ENCODE peak calls at places on chromosome 18, in nine cellular contexts. P is neural progenitor cell, Z is GM12865, J is tibial artery, K is cardiac fibroblast, L is esophagus squamous epithelium, A is HFF-Myc, F is GM20000, V is GM23338. I is an unnamed sample.
A peak's percentile ranks its signal among the peaks of the same experiment; 100 is the strongest.

GRCh38 chr18:9707381-9708056 is 582 bp upstream of the RAB31 start:
- DNase-seq in P (no peak), Z (peak; percentile 43), J (peak; percentile 73), K (peak; percentile 42), L (no peak), A (no peak), F (no peak), V (peak; percentile 24), I (no peak)

GRCh38 chr18:52236134-52236533 is 103.9 kb upstream of the DCC start:
- DNase-seq in P (no peak), Z (no peak), J (no peak), K (peak; percentile 57), L (no peak), A (no peak), F (no peak), V (no peak), I (no peak)

GRCh38 chr18:29321561-29321960 is 1144.6 kb upstream of the CDH2 start:
- DNase-seq in P (no peak), Z (no peak), J (no peak), K (no peak), L (no peak), A (no peak), F (no peak), V (no peak), I (no peak)

GRCh38 chr18:42801706-42802105 is 313.8 kb downstream of the RIT2 start:
- DNase-seq in P (no peak), Z (no peak), J (no peak), K (peak; percentile 72), L (no peak), A (no peak), F (no peak), V (no peak), I (no peak)

GRCh38 chr18:28729321-28729720 is 552.4 kb upstream of the CDH2 start:
- DNase-seq in P (no peak), Z (no peak), J (no peak), K (no peak), L (no peak), A (no peak), F (no peak), V (no peak), I (no peak)

GRCh38 chr18:37567061-37567993 is 1.7 kb upstream of the CELF4 start:
- DNase-seq in P (peak; percentile 37), Z (no peak), J (no peak), K (no peak), L (no peak), A (no peak), F (peak; percentile 45), V (peak; percentile 28), I (peak; percentile 40)

GRCh38 chr18:58161659-58162058 is 117.6 kb downstream of the NEDD4L start:
- DNase-seq in P (peak; percentile 39), Z (no peak), J (no peak), K (peak; percentile 30), L (no peak), A (no peak), F (no peak), V (peak; percentile 86), I (no peak)

GRCh38 chr18:12336251-12336650 is 28.2 kb downstream of the TUBB6 start:
- DNase-seq in P (peak; percentile 20), Z (no peak), J (no peak), K (no peak), L (no peak), A (no peak), F (no peak), V (peak; percentile 95), I (no peak)

GRCh38 chr18:30245756-30246515 is 796.6 kb downstream of the DSC3 start:
- DNase-seq in P (no peak), Z (no peak), J (no peak), K (no peak), L (no peak), A (no peak), F (no peak), V (no peak), I (no peak)

GRCh38 chr18:58671941-58672565 is 788 bp downstream of the MALT1 start:
- DNase-seq in P (no peak), Z (peak; percentile 63), J (no peak), K (peak; percentile 42), L (peak; percentile 7), A (no peak), F (no peak), V (peak; percentile 73), I (peak; percentile 55)

GRCh38 chr18:44725300-44726096 is 44.8 kb downstream of the SETBP1 start:
- DNase-seq in P (no peak), Z (peak; percentile 77), J (no peak), K (peak; percentile 65), L (no peak), A (no peak), F (peak; percentile 56), V (no peak), I (no peak)

GRCh38 chr18:11071300-11071699 is 78.1 kb downstream of the PIEZO2 start:
- DNase-seq in P (no peak), Z (no peak), J (no peak), K (no peak), L (no peak), A (no peak), F (no peak), V (no peak), I (no peak)

GRCh38 chr18:59388180-59388579 is 29.1 kb upstream of the LMAN1 start:
- DNase-seq in P (peak; percentile 26), Z (no peak), J (no peak), K (no peak), L (no peak), A (no peak), F (no peak), V (no peak), I (no peak)

GRCh38 chr18:28422577-28422976 is 245.6 kb upstream of the CDH2 start:
- DNase-seq in P (no peak), Z (no peak), J (no peak), K (no peak), L (no peak), A (no peak), F (no peak), V (no peak), I (no peak)

GRCh38 chr18:37176307-37176934 is 347.5 kb downstream of the KIAA1328 start:
- DNase-seq in P (no peak), Z (no peak), J (no peak), K (no peak), L (no peak), A (no peak), F (no peak), V (peak; percentile 51), I (no peak)

GRCh38 chr18:68445131-68445530 is 269.8 kb downstream of the TMX3 start:
- DNase-seq in P (no peak), Z (no peak), J (no peak), K (no peak), L (no peak), A (no peak), F (no peak), V (no peak), I (no peak)

GRCh38 chr18:68445668-68446426 is 269.1 kb downstream of the TMX3 start:
- DNase-seq in P (no peak), Z (no peak), J (no peak), K (no peak), L (no peak), A (no peak), F (no peak), V (no peak), I (no peak)

GRCh38 chr18:68449292-68449691 is 265.6 kb downstream of the TMX3 start:
- DNase-seq in P (no peak), Z (no peak), J (no peak), K (peak; percentile 82), L (no peak), A (peak; percentile 46), F (no peak), V (no peak), I (no peak)

GRCh38 chr18:68448736-68449135 is 266.2 kb downstream of the TMX3 start:
- DNase-seq in P (no peak), Z (no peak), J (no peak), K (peak; percentile 45), L (no peak), A (no peak), F (no peak), V (no peak), I (no peak)

DNA sequence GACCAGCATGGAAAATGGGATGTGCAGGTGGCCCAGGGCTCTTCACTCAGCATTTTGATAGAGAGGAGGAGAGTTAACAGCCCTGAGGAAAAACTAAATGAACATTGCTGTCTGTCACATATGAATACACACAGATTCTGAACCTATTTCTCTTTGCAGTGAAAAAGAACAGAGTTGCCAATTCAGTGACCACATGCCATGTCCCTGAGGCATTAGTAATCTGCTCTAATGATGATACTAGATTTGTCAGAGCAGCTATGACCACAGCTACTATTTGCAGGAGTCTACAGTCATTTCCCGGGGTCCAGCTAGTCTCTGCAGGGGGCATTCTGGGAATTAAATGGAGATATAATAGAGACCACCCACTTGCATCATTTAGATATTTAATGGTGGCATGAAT is 267.6 kb downstream of the TMX3 start:
- DNase-seq in P (no peak), Z (no peak), J (no peak), K (no peak), L (no peak), A (no peak), F (no peak), V (no peak), I (no peak)
- TF ChIP-seq CTCF in P (no peak), Z (no peak), J (no peak), K (no peak), L (no peak), A (no peak), F (no peak), V (no peak), I (no peak)

GRCh38 chr18:7382631-7383335 is 151.9 kb downstream of the LRRC30 start:
- DNase-seq in P (no peak), Z (no peak), J (no peak), K (no peak), L (no peak), A (no peak), F (no peak), V (no peak), I (no peak)
- TF ChIP-seq CTCF in P (no peak), Z (no peak), J (no peak), K (no peak), L (no peak), A (no peak), F (no peak), V (no peak), I (no peak)

DNA sequence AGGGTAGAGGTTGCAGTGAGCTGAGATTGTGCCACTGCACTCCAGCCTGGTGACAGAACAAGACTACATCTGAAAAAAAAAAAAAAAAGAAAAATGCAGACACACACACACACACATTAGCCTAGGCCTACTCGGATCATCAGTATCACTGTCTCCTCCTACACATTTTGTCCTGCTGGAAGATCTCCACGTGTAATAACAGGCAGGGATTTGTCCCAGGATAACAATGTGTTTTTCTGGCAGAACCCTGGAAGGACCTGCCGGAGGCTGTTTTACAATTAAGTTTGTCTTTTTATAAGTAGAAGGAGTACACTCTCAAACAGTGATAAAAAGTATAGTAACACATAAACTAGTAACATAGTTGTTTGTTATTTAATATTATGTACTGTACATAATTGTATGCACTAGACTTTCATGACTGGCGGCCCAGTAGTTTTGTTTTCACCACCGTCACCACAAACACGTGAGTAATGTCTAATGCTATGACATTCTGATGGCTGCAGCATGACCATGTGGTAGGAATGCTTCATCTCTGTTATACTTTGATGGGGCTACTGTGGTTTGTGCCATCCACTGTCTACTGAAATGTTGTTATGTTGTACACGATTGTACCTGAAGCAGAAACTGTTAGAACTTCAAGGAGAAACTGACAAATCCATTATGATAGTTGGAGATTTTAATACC is 130.6 kb downstream of the ATP9B start:
- DNase-seq in P (no peak), Z (no peak), J (no peak), K (peak; percentile 18), L (no peak), A (peak; percentile 27), F (no peak), V (no peak), I (no peak)
- TF ChIP-seq CTCF in P (no peak), Z (no peak), J (no peak), K (no peak), L (no peak), A (no peak), F (no peak), V (no peak), I (no peak)

GRCh38 chr18:31510319-31510718 is 12.3 kb downstream of the DSG2 start:
- DNase-seq in P (no peak), Z (no peak), J (no peak), K (no peak), L (no peak), A (no peak), F (no peak), V (no peak), I (no peak)
- TF ChIP-seq CTCF in P (no peak), Z (no peak), J (no peak), K (no peak), L (no peak), A (no peak), F (no peak), V (no peak), I (no peak)

I was measured in GM13977.